ENCODE peak calls at places on chromosome 19, in five cellular contexts. P is neural progenitor cell, X is mammary epithelial cell, Z is IMR-90, G is GM23248. V is an unnamed sample.

GRCh38 chr19:42563352-42564210 is 31.1 kb downstream of the CEACAM8 start:
- DNase-seq in P (peak; percentile 71), X (peak; percentile 22), Z (peak; percentile 39), G (peak; percentile 71), V (peak; percentile 24)

GRCh38 chr19:4548238-4548584 is 8.4 kb upstream of the LRG1 start:
- DNase-seq in P (no peak), X (no peak), Z (no peak), G (no peak), V (no peak)

GRCh38 chr19:54172764-54173699 is at the start of gene TMC4:
- DNase-seq in P (no peak), X (peak; percentile 77), Z (no peak), G (peak; percentile 33), V (no peak)

GRCh38 chr19:52694921-52695320 is 39.9 kb downstream of the ZNF611 start:
- DNase-seq in P (no peak), X (no peak), Z (no peak), G (no peak), V (no peak)

GRCh38 chr19:31491246-31491645 is 142.0 kb upstream of the TSHZ3 start:
- DNase-seq in P (no peak), X (no peak), Z (no peak), G (no peak), V (no peak)

GRCh38 chr19:1000095-1000494 is at the start of gene GRIN3B:
- DNase-seq in P (peak; percentile 90), X (peak; percentile 69), Z (peak; percentile 40), G (peak; percentile 77), V (peak; percentile 41)

GRCh38 chr19:49264258-49264657 is 60.7 kb downstream of the SLC6A16 start:
- DNase-seq in P (no peak), X (no peak), Z (no peak), G (no peak), V (no peak)

GRCh38 chr19:51168571-51169282 is 26.6 kb downstream of the SIGLEC7 start:
- DNase-seq in P (no peak), X (no peak), Z (no peak), G (no peak), V (no peak)

GRCh38 chr19:42468273-42468796 is 25.6 kb upstream of the CXCL17 start:
- DNase-seq in P (no peak), X (peak; percentile 74), Z (peak; percentile 62), G (peak; percentile 92), V (no peak)

GRCh38 chr19:543912-544608 is at the start of gene GZMM:
- DNase-seq in P (no peak), X (no peak), Z (no peak), G (no peak), V (peak; percentile 47)

GRCh38 chr19:18437481-18438330 is at the start of gene ISYNA1:
- DNase-seq in P (peak; percentile 85), X (no peak), Z (peak; percentile 20), G (peak; percentile 69), V (no peak)

GRCh38 chr19:42942187-42942789 is 5.3 kb upstream of the PSG7 start:
- DNase-seq in P (no peak), X (peak; percentile 22), Z (peak; percentile 20), G (peak; percentile 45), V (no peak)

GRCh38 chr19:8445488-8446001 is 770 bp downstream of the HNRNPM start:
- DNase-seq in P (peak; percentile 78), X (peak; percentile 52), Z (no peak), G (peak; percentile 69), V (peak; percentile 62)

DNA sequence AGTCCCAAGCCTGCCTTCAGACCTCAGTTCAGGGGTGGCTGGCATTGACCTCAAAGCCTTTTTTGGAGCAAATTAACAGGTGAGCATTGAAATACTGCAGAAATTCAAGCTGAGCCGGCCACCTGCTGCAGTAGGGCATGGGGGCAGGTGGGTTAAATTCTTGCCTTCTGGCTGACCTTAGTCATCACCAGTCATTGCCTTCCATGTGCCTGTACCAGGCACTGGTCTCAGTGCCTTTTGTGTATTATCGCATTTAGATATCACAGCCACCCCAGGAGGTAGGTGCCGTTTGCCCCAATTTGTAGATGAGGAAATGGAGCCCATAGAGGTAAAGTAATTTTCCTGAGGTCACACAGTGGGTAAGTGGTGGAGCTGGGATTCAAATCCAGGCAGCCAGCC is 7.2 kb downstream of the PPP1R37 start:
- DNase-seq in P (no peak), X (no peak), Z (no peak), G (no peak), V (no peak)
- H3K4me2 ChIP-seq in P (peak overlapping the region; percentile 17), X (no peak overlapping the region), Z (no peak overlapping the region), G (no peak overlapping the region), V (no peak overlapping the region)

GRCh38 chr19:13013649-13014048 is 18.4 kb downstream of the NFIX start:
- DNase-seq in P (no peak), X (no peak), Z (no peak), G (peak; percentile 66), V (no peak)
- H3K4me2 ChIP-seq in P (no peak overlapping the region), X (peak overlapping the region; percentile 99), Z (no peak overlapping the region), G (peak overlapping the region; percentile 100), V (no peak overlapping the region)

GRCh38 chr19:47013041-47013517 is 6.6 kb upstream of the NPAS1 start:
- DNase-seq in P (peak; percentile 86), X (peak; percentile 78), Z (peak; percentile 51), G (peak; percentile 86), V (peak; percentile 78)
- H3K4me2 ChIP-seq in P (no peak overlapping the region), X (peak overlapping the region; percentile 80), Z (peak overlapping the region; percentile 44), G (no peak overlapping the region), V (peak overlapping the region; percentile 53)

GRCh38 chr19:40443930-40444180 is 280 bp downstream of the SERTAD3 start:
- DNase-seq in P (no peak), X (no peak), Z (no peak), G (no peak), V (no peak)
- H3K4me2 ChIP-seq in P (peak overlapping the region; percentile 75), X (peak overlapping the region; percentile 54), Z (peak overlapping the region; percentile 65), G (peak overlapping the region; percentile 86), V (peak overlapping the region; percentile 77)

GRCh38 chr19:12772323-12772722 is 3.0 kb downstream of the HOOK2 start:
- DNase-seq in P (no peak), X (no peak), Z (no peak), G (no peak), V (no peak)

GRCh38 chr19:12770922-12771321 is 4.4 kb downstream of the HOOK2 start:
- DNase-seq in P (no peak), X (no peak), Z (no peak), G (no peak), V (no peak)

GRCh38 chr19:12767150-12767549 is 8.2 kb downstream of the HOOK2 start:
- DNase-seq in P (no peak), X (no peak), Z (no peak), G (no peak), V (no peak)

GRCh38 chr19:12767666-12768065 is 7.7 kb downstream of the HOOK2 start:
- DNase-seq in P (no peak), X (no peak), Z (no peak), G (no peak), V (no peak)

GRCh38 chr19:12769689-12770088 is 5.7 kb downstream of the HOOK2 start:
- DNase-seq in P (peak; percentile 92), X (no peak), Z (no peak), G (no peak), V (no peak)
- H3K4me2 ChIP-seq in P (peak overlapping the region; percentile 57), X (no peak overlapping the region), Z (no peak overlapping the region), G (no peak overlapping the region), V (no peak overlapping the region)

DNA sequence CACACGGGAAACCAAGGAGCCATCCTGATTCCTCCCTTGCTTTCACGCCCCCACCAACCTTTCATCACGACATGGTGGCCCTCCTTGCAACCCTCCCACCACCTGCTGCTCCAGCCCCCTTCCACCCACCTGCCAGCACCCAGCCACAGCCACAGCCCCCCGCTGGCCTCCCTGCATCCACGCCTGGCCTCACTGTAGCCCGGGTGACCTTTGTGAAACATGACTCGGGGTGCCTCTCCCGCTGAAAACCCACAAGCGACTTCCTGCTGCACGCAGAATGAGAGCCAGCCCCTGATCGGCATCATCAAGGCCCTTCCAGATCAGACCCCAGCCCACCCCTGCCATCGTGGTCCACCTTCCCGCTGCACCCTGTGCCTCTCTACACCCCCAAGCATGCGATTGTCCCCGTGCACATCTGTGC is 14.9 kb downstream of the POP4 start:
- DNase-seq in P (no peak), X (no peak), Z (no peak), G (no peak), V (peak; percentile 11)
- H3K4me2 ChIP-seq in P (no peak overlapping the region), X (no peak overlapping the region), Z (no peak overlapping the region), G (no peak overlapping the region), V (no peak overlapping the region)

V was measured in DND-41.